ENCODE peak calls at places on chromosomes 7 and 10, in seven cellular contexts. Y is D721Med, X is left ventricle myocardium inferior, J is endothelial cell, M is ascending aorta, G is colonic mucosa, N is left lung. P is an unnamed sample.

GRCh38 chr10:4213441-4213840 is 428.4 kb upstream of the KLF6 start:
- DNase-seq in Y (no peak), X (no peak), J (no peak), M (no peak), G (no peak), N (no peak), P (no peak)

GRCh38 chr7:4416436-4417092 is 265.5 kb upstream of the FOXK1 start:
- DNase-seq in Y (no peak), X (peak; percentile 18), J (no peak), M (no peak), G (peak; percentile 20), N (no peak), P (no peak)

GRCh38 chr10:5811387-5811821 is 1.8 kb downstream of the GDI2 start:
- DNase-seq in Y (no peak), X (no peak), J (no peak), M (no peak), G (peak; percentile 20), N (no peak), P (peak; percentile 10)

GRCh38 chr7:33127085-33127484 is 2.3 kb upstream of the BBS9 start:
- DNase-seq in Y (no peak), X (no peak), J (no peak), M (no peak), G (no peak), N (no peak), P (no peak)

GRCh38 chr7:155928583-155929145 is 116.4 kb upstream of the SHH start:
- DNase-seq in Y (no peak), X (no peak), J (no peak), M (peak; percentile 35), G (no peak), N (no peak), P (no peak)

GRCh38 chr7:155505422-155505793 is 41.0 kb downstream of the CNPY1 start:
- DNase-seq in Y (no peak), X (no peak), J (no peak), M (no peak), G (no peak), N (no peak), P (no peak)

GRCh38 chr7:69992938-69993337 is 394.7 kb downstream of the AUTS2 start:
- DNase-seq in Y (no peak), X (no peak), J (no peak), M (no peak), G (no peak), N (no peak), P (no peak)

GRCh38 chr10:90125966-90126600 is 424.7 kb downstream of the KIF20B start:
- DNase-seq in Y (no peak), X (no peak), J (no peak), M (no peak), G (no peak), N (no peak), P (no peak)

GRCh38 chr7:76513817-76514799 is 3.8 kb downstream of the UPK3B start:
- DNase-seq in Y (no peak), X (no peak), J (no peak), M (no peak), G (peak; percentile 16), N (no peak), P (peak; percentile 62)

GRCh38 chr7:137453356-137453755 is 109.8 kb upstream of the PTN start:
- DNase-seq in Y (no peak), X (no peak), J (no peak), M (no peak), G (no peak), N (no peak), P (no peak)

GRCh38 chr7:79293655-79294142 is 159.8 kb downstream of the MAGI2 start:
- DNase-seq in Y (no peak), X (no peak), J (no peak), M (no peak), G (peak; percentile 42), N (peak; percentile 57), P (no peak)

GRCh38 chr10:77070892-77071595 is 566.6 kb downstream of the KCNMA1 start:
- DNase-seq in Y (no peak), X (peak; percentile 68), J (no peak), M (no peak), G (no peak), N (no peak), P (no peak)

GRCh38 chr10:76399216-76399615 is 967.8 kb downstream of the LRMDA start:
- DNase-seq in Y (no peak), X (no peak), J (no peak), M (no peak), G (no peak), N (no peak), P (no peak)

GRCh38 chr7:120030871-120031270 is 242.1 kb upstream of the KCND2 start:
- DNase-seq in Y (no peak), X (no peak), J (no peak), M (no peak), G (no peak), N (no peak), P (no peak)

GRCh38 chr7:27106181-27106905 is 3.9 kb upstream of the HOXA2 start:
- DNase-seq in Y (no peak), X (no peak), J (no peak), M (peak; percentile 66), G (peak; percentile 60), N (no peak), P (no peak)

GRCh38 chr10:14665304-14665703 is 109.4 kb downstream of the FAM107B start:
- DNase-seq in Y (no peak), X (no peak), J (no peak), M (no peak), G (peak; percentile 21), N (no peak), P (no peak)

GRCh38 chr7:2209146-2209960 is 23.4 kb downstream of the MAD1L1 start:
- DNase-seq in Y (peak; percentile 83), X (peak; percentile 72), J (peak; percentile 78), M (peak; percentile 72), G (peak; percentile 39), N (peak; percentile 54), P (no peak)

GRCh38 chr7:135757719-135758411 is 9.3 kb upstream of the FAM180A start:
- DNase-seq in Y (no peak), X (peak; percentile 36), J (no peak), M (peak; percentile 90), G (no peak), N (no peak), P (no peak)

GRCh38 chr7:103811997-103812396 is 177.5 kb downstream of the RELN start:
- DNase-seq in Y (no peak), X (no peak), J (no peak), M (no peak), G (peak; percentile 21), N (no peak), P (no peak)

GRCh38 chr7:100706672-100707311 is 871 bp downstream of the POP7 start:
- DNase-seq in Y (no peak), X (no peak), J (no peak), M (no peak), G (peak; percentile 41), N (no peak), P (no peak)

GRCh38 chr7:125511310-125511709 is 581.7 kb upstream of the POT1 start:
- DNase-seq in Y (no peak), X (no peak), J (no peak), M (no peak), G (no peak), N (no peak), P (no peak)

GRCh38 chr10:87861953-87862643 is 1.2 kb downstream of the KLLN start:
- DNase-seq in Y (peak; percentile 51), X (peak; percentile 96), J (peak; percentile 95), M (peak; percentile 98), G (peak; percentile 98), N (peak; percentile 97), P (peak; percentile 96)

GRCh38 chr10:87862644-87863101 is 660 bp downstream of the KLLN start:
- DNase-seq in Y (no peak), X (no peak), J (no peak), M (no peak), G (no peak), N (no peak), P (no peak)

GRCh38 chr10:87864497-87865059 is 1.2 kb downstream of the PTEN start:
- DNase-seq in Y (no peak), X (no peak), J (no peak), M (no peak), G (no peak), N (no peak), P (no peak)

GRCh38 chr10:87861566-87861952 is 1.8 kb downstream of the KLLN start:
- DNase-seq in Y (no peak), X (peak; percentile 85), J (peak; percentile 46), M (peak; percentile 91), G (peak; percentile 83), N (peak; percentile 86), P (no peak)

DNA sequence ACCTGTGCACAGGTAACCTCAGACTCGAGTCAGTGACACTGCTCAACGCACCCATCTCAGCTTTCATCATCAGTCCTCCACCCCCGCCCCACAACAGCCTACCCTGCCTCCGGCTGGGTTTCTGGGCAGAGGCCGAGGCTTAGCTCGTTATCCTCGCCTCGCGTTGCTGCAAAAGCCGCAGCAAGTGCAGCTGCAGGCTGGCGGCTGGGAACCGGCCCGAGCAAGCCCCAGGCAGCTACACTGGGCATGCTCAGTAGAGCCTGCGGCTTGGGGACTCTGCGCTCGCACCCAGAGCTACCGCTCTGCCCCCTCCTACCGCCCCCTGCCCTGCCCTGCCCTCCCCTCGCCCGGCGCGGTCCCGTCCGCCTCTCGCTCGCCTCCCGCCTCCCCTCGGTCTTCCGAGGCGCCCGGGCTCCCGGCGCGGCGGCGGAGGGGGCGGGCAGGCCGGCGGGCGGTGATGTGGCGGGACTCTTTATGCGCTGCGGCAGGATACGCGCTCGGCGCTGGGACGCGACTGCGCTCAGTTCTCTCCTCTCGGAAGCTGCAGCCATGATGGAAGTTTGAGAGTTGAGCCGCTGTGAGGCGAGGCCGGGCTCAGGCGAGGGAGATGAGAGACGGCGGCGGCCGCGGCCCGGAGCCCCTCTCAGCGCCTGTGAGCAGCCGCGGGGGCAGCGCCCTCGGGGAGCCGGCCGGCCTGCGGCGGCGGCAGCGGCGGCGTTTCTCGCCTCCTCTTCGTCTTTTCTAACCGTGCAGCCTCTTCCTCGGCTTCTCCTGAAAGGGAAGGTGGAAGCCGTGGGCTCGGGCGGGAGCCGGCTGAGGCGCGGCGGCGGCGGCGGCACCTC is at the start of the genes KLLN and PTEN:
- DNase-seq in Y (peak; percentile 69), X (peak; percentile 93), J (peak; percentile 87), M (peak; percentile 93), G (peak; percentile 89), N (peak; percentile 92), P (peak; percentile 94)
- TF ChIP-seq CTCF in Y (no peak), X (no peak), J (no peak), M (no peak), G (no peak), N (no peak), P (peak; percentile 14)

GRCh38 chr7:157690058-157690832 is 353.4 kb downstream of the DNAJB6 start:
- DNase-seq in Y (no peak), X (no peak), J (no peak), M (peak; percentile 59), G (no peak), N (peak; percentile 25), P (peak; percentile 67)
- TF ChIP-seq CTCF in Y (no peak), X (no peak), J (no peak), M (no peak), G (no peak), N (no peak), P (no peak)

DNA sequence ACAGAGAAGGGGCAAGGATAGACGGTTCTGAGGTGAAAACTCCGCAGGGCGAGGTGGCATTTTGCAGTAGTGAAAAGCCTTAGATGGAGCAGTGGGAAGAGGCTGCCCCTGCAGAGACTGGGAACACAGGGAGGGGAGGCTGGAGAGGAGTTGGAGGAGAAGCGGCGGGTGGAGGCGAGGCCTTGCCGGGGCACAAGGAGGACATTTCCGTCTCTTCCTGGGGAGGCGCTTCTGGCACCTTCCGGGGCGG is 42.6 kb downstream of the LDB3 start:
- DNase-seq in Y (no peak), X (no peak), J (no peak), M (no peak), G (no peak), N (no peak), P (peak; percentile 90)
- TF ChIP-seq CTCF in Y (no peak), X (no peak), J (no peak), M (no peak), G (no peak), N (no peak), P (no peak)

GRCh38 chr10:117163061-117163953 is 25.2 kb upstream of the VAX1 start:
- DNase-seq in Y (no peak), X (no peak), J (peak; percentile 74), M (no peak), G (no peak), N (no peak), P (no peak)
- TF ChIP-seq CTCF in Y (peak; percentile 19), X (no peak), J (peak; percentile 44), M (no peak), G (no peak), N (no peak), P (peak; percentile 47)